ENCODE peak calls at places on chromosomes 6 and 20, in four cellular contexts. A is psoas muscle, D is T-helper 17 cell, X is NT2/D1. C is an unnamed sample.

GRCh38 chr20:16619953-16620352 is 46.7 kb upstream of the KIF16B start:
- DNase-seq in A (no peak), X (no peak), D (no peak), C (no peak)

GRCh38 chr20:19633985-19634384 is 124.1 kb upstream of the RIN2 start:
- DNase-seq in A (no peak), D (no peak), X (no peak), C (no peak)

GRCh38 chr6:92315312-92315711 is 1104.0 kb downstream of the EPHA7 start:
- DNase-seq in D (no peak), X (no peak), A (no peak), C (no peak)

GRCh38 chr20:62656919-62657635 is 14.8 kb downstream of the SLCO4A1 start:
- DNase-seq in D (no peak), X (no peak), A (no peak), C (no peak)

GRCh38 chr6:132797975-132798819 is at the start of gene SLC18B1:
- DNase-seq in X (no peak), D (peak), A (peak), C (peak)

GRCh38 chr6:84346372-84346771 is 118.9 kb upstream of the CEP162 start:
- DNase-seq in D (no peak), X (no peak), A (no peak), C (no peak)

GRCh38 chr20:57391439-57392129 is 388 bp downstream of the RBM38 start:
- DNase-seq in X (no peak), A (peak), D (no peak), C (no peak)

GRCh38 chr6:73732845-73733675 is 37.1 kb downstream of the CD109 start:
- DNase-seq in A (peak), D (peak), X (peak), C (peak)

GRCh38 chr6:139037490-139037889 is 8.9 kb downstream of the ABRACL start:
- DNase-seq in D (no peak), X (no peak), A (no peak), C (no peak)

GRCh38 chr6:168195712-168196111 is 116.7 kb upstream of the FRMD1 start:
- DNase-seq in A (no peak), X (no peak), D (no peak), C (no peak)

GRCh38 chr6:159761135-159761872 is 541 bp upstream of the ACAT2 start:
- DNase-seq in D (no peak), X (no peak), A (peak), C (peak)

GRCh38 chr20:35617397-35618031 is 1.9 kb downstream of the SPAG4 start:
- DNase-seq in A (peak), D (peak), X (peak), C (peak)

GRCh38 chr20:20096421-20096820 is 44.1 kb downstream of the CFAP61 start:
- DNase-seq in D (no peak), X (no peak), A (no peak), C (no peak)

GRCh38 chr20:31494131-31494530 is 19.0 kb downstream of the REM1 start:
- DNase-seq in X (no peak), D (no peak), A (no peak), C (peak)

GRCh38 chr6:155162682-155163081 is 101.1 kb upstream of the CLDN20 start:
- DNase-seq in X (no peak), A (no peak), D (no peak), C (no peak)

GRCh38 chr20:46350201-46350985 is 42.1 kb upstream of the CDH22 start:
- DNase-seq in A (no peak), X (peak), D (no peak), C (peak)

GRCh38 chr6:40187654-40188053 is 253.4 kb upstream of the MOCS1 start:
- DNase-seq in D (no peak), A (no peak), X (no peak), C (no peak)

GRCh38 chr20:54062812-54063280 is 7.5 kb downstream of the BCAS1 start:
- DNase-seq in A (no peak), D (no peak), X (no peak), C (peak)